ENCODE peak calls at places on chromosomes 13 and 19, in nine cellular contexts. C is IMR-90, O is transverse colon, H is prostate gland, X is A549, R is thyroid gland, U is esophagus squamous epithelium, E is uterus, Y is tibial nerve. W is an unnamed sample.

GRCh38 chr19:10654610-10655456 is 687 bp downstream of the ILF3 start:
- DNase-seq in O (peak), R (peak), E (peak), U (no peak), H (peak), X (peak), C (no peak), Y (no peak), W (no peak)

GRCh38 chr13:30892966-30893365 is 13.1 kb upstream of the MEDAG start:
- DNase-seq in X (peak), R (peak), Y (no peak), O (no peak), E (peak), C (peak), H (no peak), U (no peak), W (no peak)

GRCh38 chr13:27659466-27659865 is 37.8 kb downstream of the POLR1D start:
- DNase-seq in C (no peak), O (no peak), E (no peak), H (no peak), U (no peak), Y (no peak), X (no peak), R (no peak), W (no peak)

GRCh38 chr13:50893211-50893852 is 16.3 kb upstream of the RNASEH2B start:
- DNase-seq in O (no peak), H (no peak), C (peak), X (no peak), R (no peak), U (no peak), E (no peak), Y (no peak), W (no peak)

GRCh38 chr13:59447031-59447430 is 716.7 kb downstream of the DIAPH3 start:
- DNase-seq in X (no peak), Y (no peak), O (no peak), C (no peak), H (no peak), R (no peak), U (no peak), E (no peak), W (no peak)

GRCh38 chr13:110507678-110508381 is 53.7 kb downstream of the RAB20 start:
- DNase-seq in Y (no peak), R (peak), U (no peak), H (no peak), C (no peak), O (peak), X (peak), E (no peak), W (peak)

GRCh38 chr13:99929866-99930265 is 41.7 kb downstream of the ZIC5 start:
- DNase-seq in R (no peak), C (no peak), U (no peak), O (no peak), H (no peak), X (no peak), E (no peak), Y (no peak), W (no peak)

GRCh38 chr13:94658926-94659649 is 53.3 kb downstream of the SOX21 start:
- DNase-seq in E (no peak), X (peak), R (no peak), O (no peak), Y (no peak), U (no peak), H (no peak), C (no peak), W (no peak)

GRCh38 chr19:10876459-10877240 is 5.3 kb downstream of the CARM1 start:
- DNase-seq in Y (no peak), E (no peak), X (no peak), H (no peak), R (no peak), U (no peak), C (no peak), O (peak), W (peak)

GRCh38 chr19:46000497-46001246 is 5.4 kb downstream of the CCDC61 start:
- DNase-seq in Y (no peak), C (no peak), U (no peak), X (no peak), E (no peak), O (peak), R (peak), H (peak), W (no peak)

GRCh38 chr13:46179576-46180368 is 2.2 kb downstream of the LCP1 start:
- DNase-seq in Y (no peak), U (peak), C (no peak), O (peak), X (no peak), E (no peak), R (peak), H (no peak), W (peak)

GRCh38 chr19:6773323-6773931 is 919 bp downstream of the VAV1 start:
- DNase-seq in Y (no peak), X (no peak), R (no peak), O (peak), C (no peak), U (no peak), E (no peak), H (no peak), W (no peak)

GRCh38 chr19:33294058-33294798 is 8.1 kb downstream of the CEBPA start:
- DNase-seq in R (no peak), H (no peak), C (no peak), U (no peak), E (no peak), Y (no peak), O (no peak), X (no peak), W (no peak)

GRCh38 chr13:97889803-97890202 is 63.7 kb upstream of the IPO5 start:
- DNase-seq in O (no peak), R (no peak), H (no peak), C (no peak), E (no peak), U (no peak), X (no peak), Y (peak), W (peak)

GRCh38 chr13:29753593-29754485 is 96.6 kb downstream of the UBL3 start:
- DNase-seq in U (no peak), H (no peak), E (no peak), C (peak), R (no peak), X (no peak), Y (no peak), O (no peak), W (no peak)

GRCh38 chr13:87941244-87941643 is 270.1 kb downstream of the SLITRK5 start:
- DNase-seq in O (no peak), U (no peak), E (no peak), X (no peak), H (no peak), C (no peak), R (no peak), Y (no peak), W (no peak)

GRCh38 chr13:62920181-62920580 is 1504.5 kb upstream of the PCDH20 start:
- DNase-seq in C (peak), E (no peak), Y (no peak), U (no peak), O (no peak), H (no peak), X (no peak), R (no peak), W (no peak)

GRCh38 chr19:10818306-10819123 is 17.5 kb downstream of the TMED1 start:
- DNase-seq in C (no peak), E (no peak), O (no peak), U (no peak), X (no peak), R (no peak), Y (no peak), H (no peak), W (no peak)

GRCh38 chr13:109330941-109331340 is 455.4 kb downstream of the IRS2 start:
- DNase-seq in Y (no peak), E (no peak), O (no peak), X (no peak), U (no peak), H (no peak), R (no peak), C (peak), W (no peak)

GRCh38 chr19:55454787-55455243 is 6.6 kb downstream of the ISOC2 start:
- DNase-seq in O (no peak), E (no peak), U (no peak), C (peak), R (no peak), X (peak), H (no peak), Y (no peak), W (no peak)

GRCh38 chr19:3979289-3979673 is 6.0 kb downstream of the EEF2 start:
- DNase-seq in C (no peak), O (no peak), Y (no peak), X (no peak), E (no peak), H (no peak), U (no peak), R (no peak), W (no peak)

GRCh38 chr13:54433511-54434206 is 1405.0 kb downstream of the OLFM4 start:
- DNase-seq in Y (no peak), U (no peak), H (no peak), R (no peak), E (no peak), O (no peak), C (no peak), X (no peak), W (no peak)

GRCh38 chr19:47309608-47310007 is at the start of gene C5AR1:
- DNase-seq in U (no peak), Y (no peak), C (no peak), X (no peak), O (peak), E (no peak), R (no peak), H (no peak), W (peak)

GRCh38 chr19:12983561-12984142 is 11.6 kb upstream of the NFIX start:
- DNase-seq in X (peak), Y (peak), C (peak), R (peak), O (peak), U (no peak), H (peak), E (peak), W (no peak)

GRCh38 chr13:42320375-42320787 is 48.4 kb downstream of the AKAP11 start:
- DNase-seq in E (no peak), X (no peak), R (no peak), C (no peak), U (no peak), Y (no peak), H (no peak), O (no peak), W (no peak)

GRCh38 chr13:29162638-29163037 is 342.5 kb downstream of the MTUS2 start:
- DNase-seq in U (no peak), C (no peak), Y (no peak), H (no peak), E (no peak), X (no peak), R (no peak), O (no peak), W (no peak)

GRCh38 chr13:63208811-63209210 is 1793.2 kb upstream of the PCDH20 start:
- DNase-seq in O (no peak), Y (no peak), E (no peak), X (no peak), U (no peak), H (no peak), R (no peak), C (peak), W (no peak)

GRCh38 chr19:56637976-56638555 is 4.9 kb upstream of the SMIM17 start:
- DNase-seq in U (no peak), X (peak), C (peak), E (peak), O (no peak), Y (no peak), H (peak), R (peak), W (no peak)

DNA sequence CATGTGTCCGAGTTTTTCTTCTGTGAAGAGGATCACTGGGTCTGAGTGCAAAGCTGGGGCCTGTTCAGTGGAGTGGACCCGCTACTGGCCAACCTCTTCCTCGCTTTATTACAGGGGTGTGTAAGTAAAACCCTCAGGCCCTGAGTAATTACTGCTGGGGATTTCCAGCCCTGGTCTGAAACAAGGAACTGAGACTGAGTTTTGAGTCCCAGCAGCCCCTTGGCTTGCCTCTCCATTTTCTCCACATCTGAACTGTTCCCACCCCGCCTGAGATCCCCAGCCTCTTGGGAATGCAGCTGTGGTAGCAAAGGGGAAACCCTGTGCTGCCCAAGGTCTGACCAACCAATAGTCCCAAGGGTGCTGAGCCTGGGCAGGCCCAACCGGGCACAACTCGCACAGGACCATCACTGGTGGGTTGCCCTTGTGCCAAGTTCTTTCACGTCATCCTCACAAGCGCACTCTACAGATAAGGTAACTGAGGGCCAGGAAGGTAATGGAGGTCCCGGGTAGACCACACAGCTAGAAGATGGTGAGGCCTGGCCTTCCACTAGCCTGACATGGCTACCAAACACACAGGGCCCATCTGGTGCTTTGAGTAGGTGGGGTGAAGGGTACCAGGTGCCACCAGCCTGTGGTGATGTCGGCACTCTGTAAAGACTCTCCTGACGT is 13.7 kb upstream of the SLC35E1 start:
- DNase-seq in R (no peak), Y (no peak), H (no peak), O (peak), U (no peak), C (peak), E (no peak), X (no peak), W (no peak)
- TF ChIP-seq POLR2A in R (no peak), Y (no peak), H (no peak), O (peak), U (peak), C (no peak), E (no peak), X (no peak), W (no peak)

DNA sequence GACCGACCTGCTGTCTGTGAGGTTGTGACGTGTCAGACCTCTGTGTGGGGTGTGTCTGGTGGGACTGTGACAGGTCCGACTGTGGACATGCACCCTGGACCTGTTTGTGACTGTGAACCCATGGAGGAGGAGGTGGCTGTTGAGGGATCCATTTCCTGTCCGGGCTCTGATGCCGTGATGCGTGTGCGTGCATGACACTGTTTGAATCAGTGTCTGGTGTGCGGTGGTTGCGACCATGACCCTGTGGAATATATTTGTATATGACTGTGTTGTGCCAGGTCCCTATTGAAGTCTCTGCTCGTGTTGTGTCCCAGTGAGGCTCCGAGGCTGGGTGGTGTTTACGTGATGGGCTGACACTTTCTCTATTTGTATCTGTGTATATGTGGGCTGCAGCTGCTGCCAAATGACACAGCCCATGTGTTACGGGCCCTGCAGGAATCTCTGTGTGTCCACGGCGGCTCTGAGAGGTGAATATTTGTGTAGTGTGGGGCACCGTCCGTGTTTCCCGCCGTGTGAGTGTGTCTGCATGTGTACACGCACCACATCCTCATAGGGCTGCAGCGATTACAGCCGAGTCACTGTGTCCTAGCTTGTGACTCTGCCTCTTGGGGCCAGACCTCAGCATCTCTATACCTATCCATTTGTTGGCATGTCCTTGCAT is 18.3 kb downstream of the CCDC97 start:
- DNase-seq in H (no peak), X (no peak), C (peak), R (no peak), E (no peak), O (no peak), Y (no peak), U (no peak), W (no peak)
- H3K4me3 ChIP-seq in H (no peak), X (no peak), C (no peak), R (peak), E (no peak), O (no peak), Y (peak), U (peak), W (peak)

GRCh38 chr19:18342090-18342632 is 1.8 kb downstream of the PGPEP1 start:
- DNase-seq in R (no peak), Y (no peak), E (no peak), X (no peak), O (no peak), U (no peak), C (no peak), H (no peak), W (no peak)

GRCh38 chr19:18340237-18340989 is at the start of gene PGPEP1:
- DNase-seq in R (peak), H (peak), E (peak), U (no peak), Y (peak), X (no peak), C (peak), O (peak), W (peak)

GRCh38 chr19:18338471-18339001 is 1.9 kb upstream of the PGPEP1 start:
- DNase-seq in Y (no peak), U (no peak), O (no peak), C (no peak), H (no peak), E (no peak), X (no peak), R (no peak), W (no peak)

GRCh38 chr19:18339703-18340102 is 695 bp upstream of the PGPEP1 start:
- DNase-seq in C (peak), R (no peak), O (no peak), U (no peak), H (no peak), Y (no peak), E (no peak), X (peak), W (peak)

GRCh38 chr19:18340990-18341868 is 831 bp downstream of the PGPEP1 start:
- DNase-seq in E (peak), X (no peak), C (peak), Y (peak), H (peak), R (peak), U (no peak), O (peak), W (no peak)
- TF ChIP-seq POLR2A in E (no peak), X (no peak), C (no peak), Y (no peak), H (peak), R (no peak), U (no peak), O (peak), W (peak)

GRCh38 chr13:112943309-112944125 is 25.5 kb upstream of the MCF2L start:
- DNase-seq in X (peak), R (peak), Y (no peak), O (peak), H (peak), C (peak), E (peak), U (no peak), W (no peak)
- H3K4me3 ChIP-seq in X (peak), R (peak), Y (peak), O (peak), H (peak), C (peak), E (peak), U (peak), W (peak)

GRCh38 chr19:39692166-39692565 is 12.1 kb upstream of the LGALS14 start:
- DNase-seq in E (no peak), X (no peak), U (no peak), C (no peak), O (no peak), R (no peak), H (no peak), Y (no peak), W (no peak)

GRCh38 chr19:39695759-39696158 is 8.5 kb upstream of the LGALS14 start:
- DNase-seq in E (no peak), U (no peak), O (no peak), X (no peak), R (no peak), H (no peak), Y (no peak), C (no peak), W (no peak)

GRCh38 chr19:39696418-39696817 is 7.9 kb upstream of the LGALS14 start:
- DNase-seq in O (no peak), E (no peak), C (no peak), Y (no peak), X (no peak), R (no peak), H (no peak), U (no peak), W (no peak)

GRCh38 chr19:39698535-39698934 is 5.7 kb upstream of the LGALS14 start:
- DNase-seq in X (no peak), H (no peak), E (no peak), O (no peak), C (no peak), U (no peak), R (no peak), Y (no peak), W (no peak)

DNA sequence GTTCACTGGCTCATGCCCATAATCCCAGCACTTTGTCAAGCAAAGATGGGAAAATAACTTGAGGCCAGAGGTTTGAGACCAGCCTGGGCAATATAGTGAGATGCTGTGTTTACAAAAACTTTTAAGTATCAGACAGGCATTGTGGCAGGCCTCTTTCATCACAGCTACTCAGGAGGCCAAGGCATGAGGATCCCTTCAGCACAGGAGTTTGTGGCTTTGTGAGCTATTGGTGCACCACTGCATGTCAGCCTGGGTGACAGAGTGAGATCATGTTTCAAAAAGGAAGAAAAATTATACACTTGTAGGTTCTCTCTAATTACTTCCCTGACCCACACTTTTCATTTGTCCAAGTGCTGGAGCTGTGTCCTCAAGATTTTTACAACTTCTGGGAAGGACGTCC is 11.5 kb upstream of the LGALS14 start:
- DNase-seq in C (no peak), R (no peak), Y (no peak), H (no peak), X (no peak), U (no peak), E (no peak), O (no peak), W (no peak)
- TF ChIP-seq POLR2A in C (no peak), R (no peak), Y (no peak), H (no peak), X (no peak), U (no peak), E (no peak), O (no peak), W (no peak)